ENCODE peak calls at places on chromosomes 11 and 22, in seven cellular contexts. S is fibroblast of the aortic adventitia; I is T-cell; R is stimulated activated CD4-positive, alpha-beta T cell treated with anti-CD3 and anti-CD28 coated beads, Interleukin-4, amount 100 ng/mL, for 48 hours; U is NCI-H2081; D is effector memory CD4-positive, alpha-beta T cell; L is mesendoderm. V is an unnamed sample.
A peak's percentile ranks its signal among the peaks of the same experiment; 100 is the strongest.

GRCh38 chr11:76665921-76666351 is 4.6 kb downstream of the LRRC32 start:
- DNase-seq in S (no peak), D (no peak), R (no peak), I (no peak), L (no peak), U (no peak), V (no peak)

GRCh38 chr11:65777821-65778361 is 2.9 kb downstream of the AP5B1 start:
- DNase-seq in L (no peak), U (no peak), D (no peak), S (no peak), I (no peak), R (no peak), V (no peak)

GRCh38 chr11:108887436-108888238 is 222.8 kb downstream of the DDX10 start:
- DNase-seq in I (no peak), U (no peak), S (peak; percentile 8), R (no peak), D (no peak), L (no peak), V (no peak)

GRCh38 chr11:124415356-124415923 is 9.2 kb downstream of the OR8B4 start:
- DNase-seq in U (peak; percentile 31), S (peak; percentile 80), D (no peak), I (no peak), R (no peak), L (peak; percentile 45), V (no peak)

GRCh38 chr11:13679768-13680167 is 11.3 kb downstream of the FAR1 start:
- DNase-seq in R (no peak), U (no peak), I (no peak), L (no peak), D (no peak), S (no peak), V (no peak)

GRCh38 chr11:119056397-119056999 is 507 bp downstream of the HYOU1 start:
- DNase-seq in L (peak; percentile 77), S (no peak), D (peak; percentile 46), U (peak; percentile 78), R (peak; percentile 15), I (peak; percentile 39), V (peak; percentile 55)

GRCh38 chr22:27749597-27750225 is 51.8 kb downstream of the MN1 start:
- DNase-seq in U (no peak), I (no peak), R (no peak), D (no peak), L (peak; percentile 68), S (peak; percentile 71), V (no peak)

GRCh38 chr11:120820040-120820439 is 203.9 kb upstream of the TBCEL start:
- DNase-seq in U (no peak), S (no peak), D (no peak), I (no peak), R (no peak), L (no peak), V (no peak)

GRCh38 chr22:21703684-21704316 is 31.8 kb downstream of the YPEL1 start:
- DNase-seq in L (no peak), D (no peak), U (no peak), R (no peak), S (no peak), I (no peak), V (no peak)

GRCh38 chr11:64924910-64925284 is 408 bp downstream of the PPP2R5B start:
- DNase-seq in D (no peak), U (no peak), I (no peak), L (no peak), S (no peak), R (no peak), V (peak; percentile 65)

GRCh38 chr11:109939176-109939810 is 153.9 kb upstream of the ZC3H12C start:
- DNase-seq in I (no peak), U (peak; percentile 95), R (no peak), S (peak; percentile 89), D (no peak), L (peak; percentile 85), V (no peak)

GRCh38 chr22:23534851-23535717 is 45.0 kb downstream of the IGLL1 start:
- DNase-seq in U (no peak), S (no peak), I (no peak), D (no peak), L (no peak), R (no peak), V (no peak)

GRCh38 chr11:67117667-67118058 is 1.4 kb upstream of the KDM2A start:
- DNase-seq in D (peak; percentile 15), L (peak; percentile 47), U (no peak), R (peak; percentile 27), I (peak; percentile 34), S (no peak), V (no peak)

GRCh38 chr11:69972351-69972802 is 105.7 kb upstream of the ANO1 start:
- DNase-seq in U (no peak), S (no peak), D (no peak), R (no peak), I (no peak), L (no peak), V (no peak)

V was measured in GM13977.